ENCODE peak calls at places on chromosomes 4 and X, in eight cellular contexts. F is pancreas, W is left lung, J is ascending aorta, Z is WERI-Rb-1, K is osteocyte, D is PC-3, U is fibroblast of mammary gland. H is an unnamed sample.

GRCh38 chrX:36753602-36754001 is 254.6 kb upstream of the FAM47C start:
- DNase-seq in U (no peak), J (no peak), Z (no peak), W (no peak), D (no peak), K (no peak), F (no peak), H (no peak)

GRCh38 chr4:113106076-113106475 is 56.6 kb downstream of the ANK2 start:
- DNase-seq in K (no peak), J (no peak), D (peak; percentile 57), F (no peak), Z (no peak), W (no peak), U (peak; percentile 66), H (no peak)

GRCh38 chr4:186819357-186820086 is 95.9 kb upstream of the FAT1 start:
- DNase-seq in K (no peak), J (no peak), D (no peak), F (no peak), Z (no peak), U (no peak), W (no peak), H (no peak)

GRCh38 chr4:19213388-19213787 is 1038.3 kb upstream of the SLIT2 start:
- DNase-seq in F (no peak), Z (peak; percentile 67), U (peak; percentile 46), W (no peak), D (no peak), J (no peak), K (no peak), H (no peak)

GRCh38 chr4:121316091-121316490 is 64.7 kb downstream of the QRFPR start:
- DNase-seq in K (no peak), D (no peak), Z (no peak), W (no peak), U (no peak), F (no peak), J (no peak), H (no peak)

GRCh38 chr4:176123710-176124407 is 58.2 kb downstream of the WDR17 start:
- DNase-seq in D (peak; percentile 43), W (no peak), U (peak; percentile 35), F (no peak), J (no peak), K (no peak), Z (peak; percentile 53), H (no peak)

GRCh38 chr4:182862921-182863320 is 54.3 kb downstream of the DCTD start:
- DNase-seq in D (no peak), U (no peak), Z (no peak), F (peak; percentile 91), J (no peak), K (no peak), W (peak; percentile 77), H (no peak)

GRCh38 chr4:41176357-41176756 is 38.0 kb downstream of the APBB2 start:
- DNase-seq in D (peak; percentile 36), F (no peak), Z (no peak), K (no peak), J (no peak), W (no peak), U (peak; percentile 74), H (no peak)

GRCh38 chrX:113512700-113513395 is 672.2 kb upstream of the AMOT start:
- DNase-seq in J (no peak), U (peak; percentile 86), D (peak; percentile 84), W (no peak), F (no peak), Z (no peak), K (no peak), H (no peak)

GRCh38 chrX:68784816-68785215 is 44.0 kb upstream of the EFNB1 start:
- DNase-seq in J (no peak), F (no peak), U (no peak), W (no peak), K (no peak), D (no peak), Z (no peak), H (no peak)

GRCh38 chr4:2009651-2010233 is 968 bp upstream of the NELFA start:
- DNase-seq in F (peak; percentile 82), J (no peak), D (peak; percentile 55), W (peak; percentile 70), U (peak; percentile 48), Z (peak; percentile 76), K (no peak), H (peak; percentile 58)
- TF ChIP-seq CTCF in F (peak; percentile 28), J (no peak), D (peak; percentile 19), W (no peak), U (peak; percentile 16), Z (peak; percentile 39), K (no peak), H (no peak)

GRCh38 chr4:145842224-145842887 is 96.3 kb downstream of the ZNF827 start:
- DNase-seq in D (no peak), J (no peak), W (no peak), U (peak; percentile 56), F (no peak), Z (no peak), K (no peak), H (no peak)

GRCh38 chr4:145843148-145843547 is 95.5 kb downstream of the ZNF827 start:
- DNase-seq in Z (no peak), K (no peak), U (peak; percentile 82), D (peak; percentile 44), W (no peak), J (no peak), F (no peak), H (no peak)

GRCh38 chr4:145839151-145839550 is 99.5 kb downstream of the ZNF827 start:
- DNase-seq in D (no peak), W (no peak), J (no peak), Z (no peak), K (no peak), U (no peak), F (no peak), H (no peak)

GRCh38 chr4:145840801-145841200 is 97.8 kb downstream of the ZNF827 start:
- DNase-seq in J (no peak), W (no peak), D (no peak), K (no peak), Z (no peak), U (no peak), F (no peak), H (no peak)

GRCh38 chr4:145840162-145840768 is 98.4 kb downstream of the ZNF827 start:
- DNase-seq in J (no peak), K (no peak), U (peak; percentile 64), W (no peak), D (peak; percentile 82), F (no peak), Z (peak; percentile 15), H (no peak)
- TF ChIP-seq CTCF in J (peak; percentile 55), K (peak; percentile 59), U (peak; percentile 41), W (peak; percentile 31), D (peak; percentile 83), F (peak; percentile 34), Z (peak; percentile 38), H (peak; percentile 34)

GRCh38 chrX:148457279-148457678 is 43.1 kb upstream of the AFF2 start:
- DNase-seq in W (no peak), U (no peak), J (no peak), F (no peak), D (no peak), Z (no peak), K (no peak), H (no peak)
- TF ChIP-seq CTCF in W (no peak), U (no peak), J (no peak), F (no peak), D (no peak), Z (no peak), K (no peak), H (no peak)

GRCh38 chr4:169128902-169129301 is 118.8 kb upstream of the CBR4 start:
- DNase-seq in J (no peak), K (no peak), W (no peak), F (no peak), D (no peak), Z (no peak), U (no peak), H (no peak)
- TF ChIP-seq CTCF in J (no peak), K (no peak), W (no peak), F (no peak), D (no peak), Z (no peak), U (no peak), H (no peak)